ENCODE peak calls at places on chromosomes 3 and 15, in six cellular contexts. K is fibroblast of lung, A is IMR-90, B is neuronal stem cell, L is uterus, T is upper lobe of right lung. E is an unnamed sample. For H3K4me1 and H3K27me3, the result is how much of the 10 kb centered on the place peaks cover.

GRCh38 chr15:88651293-88651692 is 12.5 kb downstream of the ISG20 start:
- DNase-seq in L (peak), B (no peak), A (peak), K (peak), T (no peak), E (no peak)

GRCh38 chr3:191783039-191783438 is 322.1 kb downstream of the PYDC2 start:
- DNase-seq in L (no peak), A (no peak), B (no peak), K (no peak), T (no peak), E (no peak)

GRCh38 chr3:107897471-107898180 is 193.2 kb downstream of the CD47 start:
- DNase-seq in A (peak), L (no peak), B (no peak), T (no peak), K (peak), E (no peak)

GRCh38 chr15:92903588-92903955 is 3.4 kb downstream of the CHD2 start:
- DNase-seq in K (no peak), A (no peak), T (no peak), B (no peak), L (no peak), E (no peak)

GRCh38 chr15:70853855-70854668 is at the start of gene LARP6:
- DNase-seq in B (peak), K (peak), T (no peak), L (peak), A (peak), E (no peak)

GRCh38 chr15:40693904-40694705 is 869 bp upstream of the RAD51 start:
- DNase-seq in K (no peak), A (no peak), B (no peak), L (no peak), T (no peak), E (peak)

GRCh38 chr3:159766563-159767185 is 222.0 kb upstream of the IL12A start:
- DNase-seq in T (no peak), K (peak), L (peak), A (peak), B (no peak), E (no peak)

GRCh38 chr3:117927831-117928230 is 1106.8 kb downstream of the IGSF11 start:
- DNase-seq in K (no peak), A (peak), T (no peak), L (no peak), B (no peak), E (no peak)

GRCh38 chr3:154786724-154787123 is 293.4 kb upstream of the MME start:
- DNase-seq in B (no peak), L (no peak), T (no peak), A (peak), K (peak), E (no peak)

GRCh38 chr3:156615592-156616173 is 58.7 kb upstream of the TIPARP start:
- DNase-seq in T (peak), L (no peak), A (peak), K (peak), B (no peak), E (no peak)

DNA sequence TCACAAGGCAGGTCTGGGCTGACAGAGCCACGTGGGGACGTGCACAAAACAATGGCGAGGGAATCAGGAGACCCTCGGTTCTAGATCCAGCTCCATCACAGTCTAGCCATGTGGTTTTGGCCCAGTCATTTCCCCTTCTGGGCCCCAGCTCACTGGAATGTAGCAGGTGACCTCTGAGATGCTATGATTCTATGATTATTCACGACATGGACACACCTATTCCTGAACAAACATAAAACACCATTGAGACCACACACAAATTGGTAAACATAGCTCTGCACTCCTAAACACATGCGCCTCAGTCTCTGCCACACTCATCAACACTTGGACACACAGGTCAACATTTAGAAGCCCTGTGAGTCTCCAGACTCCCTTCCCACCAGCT is 9.0 kb downstream of the IGDCC4 start:
- DNase-seq in T (no peak), B (no peak), K (no peak), A (no peak), L (no peak), E (no peak)
- H3K4me1 ChIP-seq in T (under half), B (half or more), K (under half), A (under half), L (under half), E (under half)

DNA sequence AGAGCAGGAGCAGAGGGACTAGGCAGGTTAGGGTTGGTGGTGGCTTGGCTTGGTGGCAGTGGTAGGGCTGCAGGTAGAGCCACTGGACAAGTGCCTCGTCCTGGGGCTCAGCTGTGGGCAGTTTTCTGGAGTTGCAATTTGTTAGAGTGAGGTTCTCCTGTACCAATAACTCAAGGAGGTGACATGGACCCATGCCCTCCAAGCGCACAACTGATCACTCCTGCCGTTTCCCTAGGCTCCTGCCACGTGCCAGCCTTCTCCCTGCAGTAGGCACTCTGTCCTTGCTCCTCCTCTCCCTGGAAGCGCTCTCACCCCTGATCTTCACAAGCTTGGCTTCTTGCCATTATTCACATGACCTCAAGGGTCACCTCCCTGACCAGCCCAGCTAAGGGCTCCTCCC is 3.4 kb downstream of the WNT7A start:
- DNase-seq in T (peak), L (no peak), A (no peak), K (no peak), B (no peak), E (no peak)
- H3K27me3 ChIP-seq in T (half or more), L (under half), A (under half), K (under half), B (half or more), E (under half)

GRCh38 chr3:128487538-128487812 is 5.5 kb downstream of the GATA2 start:
- DNase-seq in K (no peak), L (no peak), A (no peak), T (no peak), B (no peak), E (no peak)
- H3K27ac ChIP-seq in K (peak), L (peak), A (peak), T (peak), B (no peak), E (no peak)

GRCh38 chr3:131141770-131142169 is 115.1 kb downstream of the NEK11 start:
- DNase-seq in T (no peak), A (no peak), L (no peak), B (no peak), K (no peak), E (no peak)
- H3K4me1 ChIP-seq in T (under half), A (under half), L (under half), B (under half), K (under half), E (under half)

GRCh38 chr3:158105124-158105709 is 1.0 kb downstream of the SHOX2 start:
- DNase-seq in A (no peak), T (peak), B (no peak), K (no peak), L (peak), E (peak)
- H3K27me3 ChIP-seq in A (half or more), T (half or more), B (half or more), K (under half), L (under half), E (under half)

GRCh38 chr3:78839710-78840109 is 928.1 kb downstream of the ROBO1 start:
- DNase-seq in B (no peak), A (peak), K (peak), L (no peak), T (no peak), E (no peak)
- H3K27ac ChIP-seq in B (no peak), A (no peak), K (no peak), L (no peak), T (no peak), E (no peak)

DNA sequence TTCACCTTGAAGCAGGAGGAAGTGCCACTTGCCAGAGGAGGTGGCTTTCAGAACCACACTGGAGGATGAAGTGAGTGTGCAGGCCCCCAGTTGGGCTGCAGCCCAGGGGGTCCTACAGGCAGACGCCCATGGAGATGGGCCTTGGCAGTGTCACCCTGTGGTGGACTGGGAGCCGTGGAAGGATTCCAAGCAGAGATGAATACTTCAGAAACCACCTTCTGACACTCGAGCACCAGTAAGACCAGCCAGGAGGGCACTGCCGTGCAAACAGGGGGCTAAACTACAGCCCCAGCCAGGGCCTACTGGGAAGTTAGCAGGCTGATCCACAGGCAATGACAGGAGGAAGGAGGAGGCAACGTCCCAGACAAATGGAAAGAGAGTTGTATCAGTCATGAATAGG is 55.4 kb downstream of the VGLL4 start:
- DNase-seq in K (no peak), T (no peak), B (no peak), A (no peak), L (peak), E (no peak)
- H3K4me1 ChIP-seq in K (under half), T (half or more), B (under half), A (half or more), L (under half), E (half or more)

E was measured in Karpas-422.